ENCODE peak calls at places on chromosome 6, in ten cellular contexts. C is tibial nerve, J is H1, T is heart left ventricle, V is A549, R is ovary, A is stomach, D is testis, U is breast epithelium, B is Peyer's patch. Y is an unnamed sample.
A peak's percentile ranks its signal among the peaks of the same experiment; 100 is the strongest.

GRCh38 chr6:136510299-136510698 is 39.9 kb downstream of the MAP7 start:
- DNase-seq in C (no peak), J (peak; percentile 28), T (no peak), V (no peak), R (no peak), A (no peak), D (no peak), U (no peak), B (no peak), Y (no peak)

GRCh38 chr6:87182321-87182720 is 27.0 kb downstream of the ZNF292 start:
- DNase-seq in C (no peak), J (no peak), T (no peak), V (no peak), R (no peak), A (no peak), D (no peak), U (no peak), B (no peak), Y (no peak)

GRCh38 chr6:36124881-36125280 is 5.4 kb upstream of the MAPK13 start:
- DNase-seq in C (no peak), J (no peak), T (no peak), V (no peak), R (no peak), A (no peak), D (no peak), U (no peak), B (no peak), Y (no peak)

GRCh38 chr6:21504790-21505189 is 88.8 kb upstream of the SOX4 start:
- DNase-seq in C (no peak), J (no peak), T (no peak), V (no peak), R (no peak), A (no peak), D (no peak), U (no peak), B (no peak), Y (peak; percentile 66)

GRCh38 chr6:14550817-14551216 is 433.2 kb downstream of the CD83 start:
- DNase-seq in C (no peak), J (no peak), T (peak; percentile 55), V (no peak), R (no peak), A (no peak), D (peak; percentile 44), U (no peak), B (peak; percentile 61), Y (no peak)

GRCh38 chr6:106574729-106575458 is 54.4 kb downstream of the RTN4IP1 start:
- DNase-seq in C (no peak), J (no peak), T (no peak), V (no peak), R (no peak), A (no peak), D (peak; percentile 18), U (peak; percentile 55), B (no peak), Y (no peak)

GRCh38 chr6:50093938-50094272 is 44.2 kb upstream of the DEFB112 start:
- DNase-seq in C (no peak), J (no peak), T (no peak), V (no peak), R (no peak), A (no peak), D (no peak), U (no peak), B (no peak), Y (no peak)

GRCh38 chr6:37173573-37174195 is 3.7 kb downstream of the PIM1 start:
- DNase-seq in C (no peak), J (no peak), T (no peak), V (no peak), R (peak; percentile 36), A (no peak), D (no peak), U (no peak), B (no peak), Y (no peak)

DNA sequence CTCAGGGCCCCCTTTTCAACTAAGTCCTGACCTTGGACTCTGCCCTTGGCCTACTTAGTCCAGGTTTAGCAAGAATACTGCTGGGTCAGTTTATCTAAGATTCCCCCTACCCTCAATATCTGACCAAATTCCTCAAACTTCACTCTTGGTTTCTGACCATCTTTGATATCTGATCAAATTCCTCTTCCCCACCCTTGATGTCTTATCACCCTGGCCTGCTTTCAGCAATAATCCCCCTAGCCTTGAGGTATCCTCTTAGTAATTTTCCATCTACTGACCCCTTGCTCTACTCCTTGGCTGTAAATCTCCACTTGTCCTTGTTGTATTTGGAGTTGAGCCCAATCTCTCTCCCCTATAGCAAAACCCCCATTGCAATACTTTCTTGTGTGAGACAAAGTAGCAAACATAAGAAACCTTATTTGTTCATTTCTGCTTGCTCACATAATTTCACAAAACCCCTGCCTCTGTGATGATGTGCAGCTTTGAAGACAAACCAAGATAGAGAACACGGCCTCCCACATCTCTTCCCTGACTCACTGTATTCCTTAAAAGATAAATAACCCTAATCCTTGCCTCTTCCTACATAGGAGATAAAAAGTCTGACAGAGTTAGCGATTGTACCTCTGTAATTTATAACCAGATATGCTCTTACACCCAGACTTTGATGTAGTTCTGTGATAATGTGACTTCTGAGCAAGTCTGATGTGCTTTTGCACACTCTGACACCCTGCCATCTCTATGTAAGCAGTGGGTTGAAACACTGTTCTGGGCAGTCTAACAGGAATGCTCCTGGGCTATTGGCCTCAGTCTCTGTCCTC is 13.8 kb upstream of the IYD start:
- DNase-seq in C (no peak), J (no peak), T (no peak), V (no peak), R (no peak), A (no peak), D (peak; percentile 79), U (no peak), B (no peak), Y (peak; percentile 69)
- TF ChIP-seq POLR2A in C (no peak), J (no peak), T (no peak), V (no peak), R (no peak), A (no peak), D (no peak), U (no peak), B (no peak), Y (no peak)

GRCh38 chr6:107629545-107630147 is 139.7 kb downstream of the SOBP start:
- DNase-seq in C (no peak), J (no peak), T (no peak), V (no peak), R (no peak), A (no peak), D (no peak), U (no peak), B (no peak), Y (no peak)

GRCh38 chr6:107626645-107627044 is 136.7 kb downstream of the SOBP start:
- DNase-seq in C (no peak), J (no peak), T (no peak), V (no peak), R (no peak), A (no peak), D (no peak), U (no peak), B (no peak), Y (no peak)

GRCh38 chr6:107627928-107628327 is 138.0 kb downstream of the SOBP start:
- DNase-seq in C (no peak), J (no peak), T (no peak), V (no peak), R (no peak), A (no peak), D (no peak), U (no peak), B (no peak), Y (no peak)

GRCh38 chr6:107630341-107630995 is 140.6 kb downstream of the SOBP start:
- DNase-seq in C (no peak), J (no peak), T (no peak), V (no peak), R (no peak), A (no peak), D (no peak), U (no peak), B (no peak), Y (no peak)

DNA sequence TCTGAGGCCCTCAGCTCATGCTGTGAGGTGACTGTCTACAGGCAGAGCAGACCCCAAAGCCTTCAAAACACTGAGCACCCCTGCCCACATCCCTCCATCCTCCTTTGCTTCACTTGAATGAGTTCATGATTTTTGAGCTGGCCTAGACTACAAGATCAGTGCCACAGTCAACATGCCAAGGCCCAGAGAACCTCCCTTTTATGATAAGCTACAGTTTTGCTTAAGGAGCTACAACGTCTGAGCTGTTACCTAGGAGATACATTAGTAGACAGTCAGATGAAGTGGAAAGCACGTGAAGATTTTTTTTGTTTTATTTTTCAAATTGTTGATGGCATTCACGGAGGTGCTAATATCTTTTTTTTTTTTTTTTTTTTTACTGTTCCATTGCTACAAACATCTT is 139.0 kb downstream of the SOBP start:
- DNase-seq in C (no peak), J (no peak), T (no peak), V (no peak), R (no peak), A (no peak), D (no peak), U (no peak), B (no peak), Y (no peak)
- H3K4me1 ChIP-seq in C (no peaks in the 10 kb centered on the region), J (peaks cover 17% of the 10 kb centered on the region), T (peaks cover 12% of the 10 kb centered on the region), V (peaks cover 8% of the 10 kb centered on the region), R (peaks cover 9% of the 10 kb centered on the region), A (no peaks in the 10 kb centered on the region), D (peaks cover 4% of the 10 kb centered on the region), U (no peaks in the 10 kb centered on the region), B (no peaks in the 10 kb centered on the region), Y (peaks cover 38% of the 10 kb centered on the region)

GRCh38 chr6:161394437-161394836 is 120.6 kb upstream of the AGPAT4 start:
- DNase-seq in C (no peak), J (no peak), T (no peak), V (no peak), R (no peak), A (no peak), D (no peak), U (no peak), B (no peak), Y (no peak)

GRCh38 chr6:161395832-161396231 is 122.0 kb upstream of the AGPAT4 start:
- DNase-seq in C (no peak), J (no peak), T (no peak), V (no peak), R (no peak), A (no peak), D (peak; percentile 45), U (no peak), B (no peak), Y (no peak)

GRCh38 chr6:161396539-161396938 is 122.7 kb upstream of the AGPAT4 start:
- DNase-seq in C (no peak), J (no peak), T (no peak), V (no peak), R (no peak), A (no peak), D (no peak), U (no peak), B (no peak), Y (no peak)

GRCh38 chr6:161393292-161393691 is 119.4 kb upstream of the AGPAT4 start:
- DNase-seq in C (no peak), J (no peak), T (no peak), V (no peak), R (no peak), A (no peak), D (no peak), U (no peak), B (no peak), Y (no peak)

GRCh38 chr6:161393839-161394364 is 120.0 kb upstream of the AGPAT4 start:
- DNase-seq in C (no peak), J (no peak), T (peak; percentile 47), V (peak; percentile 67), R (no peak), A (no peak), D (peak; percentile 65), U (no peak), B (peak; percentile 72), Y (no peak)
- TF ChIP-seq CTCF in C (peak; percentile 62), J (no peak), T (peak; percentile 62), V (peak; percentile 82), R (peak; percentile 56), A (peak; percentile 42), D (peak; percentile 18), U (peak; percentile 47), B (peak; percentile 66), Y (peak; percentile 32)

GRCh38 chr6:153101461-153101860 is 29.6 kb downstream of the RGS17 start:
- DNase-seq in C (no peak), J (no peak), T (no peak), V (no peak), R (no peak), A (no peak), D (no peak), U (no peak), B (no peak), Y (no peak)
- TF ChIP-seq POLR2A in C (no peak), J (no peak), T (no peak), V (no peak), R (no peak), A (no peak), D (no peak), U (no peak), B (no peak), Y (no peak)